ENCODE peak calls at places on chromosomes 11 and 22, in nine cellular contexts. One of them, this sample, is unnamed.

GRCh38 chr11:46912526-46913150 is 5.7 kb downstream of the LRP4 start:
- DNase-seq in HFFc6: no peak
- DNase-seq in iris pigment epithelial cell: no peak
- DNase-seq in vagina: no peak
- DNase-seq in activated naive CD8-positive, alpha-beta T cell treated with anti-CD3 and anti-CD28 coated beads for 36 hours: no peak
- DNase-seq in stimulated activated naive CD8-positive, alpha-beta T cell treated with anti-CD3 and anti-CD28 coated beads, Interleukin-15, Interleukin-2, amounts not matched to agents 100 U/mL and 50 U/mL, for 24 hours: no peak
- DNase-seq in T-helper 1 cell: no peak
- DNase-seq in stimulated activated CD4-positive, alpha-beta T cell treated with anti-CD3 and anti-CD28 coated beads, Interleukin-4, amount 100 ng/mL, for 24 hours: no peak
- DNase-seq in Ammon's horn: no peak
- DNase-seq in this sample: no peak

GRCh38 chr11:65894034-65894591 is 3.6 kb downstream of the CCDC85B start:
- DNase-seq in HFFc6: no peak
- DNase-seq in iris pigment epithelial cell: no peak
- DNase-seq in vagina: no peak
- DNase-seq in activated naive CD8-positive, alpha-beta T cell treated with anti-CD3 and anti-CD28 coated beads for 36 hours: no peak
- DNase-seq in stimulated activated naive CD8-positive, alpha-beta T cell treated with anti-CD3 and anti-CD28 coated beads, Interleukin-15, Interleukin-2, amounts not matched to agents 100 U/mL and 50 U/mL, for 24 hours: no peak
- DNase-seq in T-helper 1 cell: no peak
- DNase-seq in stimulated activated CD4-positive, alpha-beta T cell treated with anti-CD3 and anti-CD28 coated beads, Interleukin-4, amount 100 ng/mL, for 24 hours: peak
- DNase-seq in Ammon's horn: peak
- DNase-seq in this sample: no peak

GRCh38 chr11:67644472-67645418 is 5.2 kb upstream of the TBX10 start:
- DNase-seq in HFFc6: no peak
- DNase-seq in iris pigment epithelial cell: no peak
- DNase-seq in vagina: no peak
- DNase-seq in activated naive CD8-positive, alpha-beta T cell treated with anti-CD3 and anti-CD28 coated beads for 36 hours: no peak
- DNase-seq in stimulated activated naive CD8-positive, alpha-beta T cell treated with anti-CD3 and anti-CD28 coated beads, Interleukin-15, Interleukin-2, amounts not matched to agents 100 U/mL and 50 U/mL, for 24 hours: no peak
- DNase-seq in T-helper 1 cell: no peak
- DNase-seq in stimulated activated CD4-positive, alpha-beta T cell treated with anti-CD3 and anti-CD28 coated beads, Interleukin-4, amount 100 ng/mL, for 24 hours: no peak
- DNase-seq in Ammon's horn: no peak
- DNase-seq in this sample: no peak

GRCh38 chr22:35802885-35803284 is 85.2 kb downstream of the APOL5 start:
- DNase-seq in HFFc6: no peak
- DNase-seq in iris pigment epithelial cell: no peak
- DNase-seq in vagina: no peak
- DNase-seq in activated naive CD8-positive, alpha-beta T cell treated with anti-CD3 and anti-CD28 coated beads for 36 hours: no peak
- DNase-seq in stimulated activated naive CD8-positive, alpha-beta T cell treated with anti-CD3 and anti-CD28 coated beads, Interleukin-15, Interleukin-2, amounts not matched to agents 100 U/mL and 50 U/mL, for 24 hours: no peak
- DNase-seq in T-helper 1 cell: no peak
- DNase-seq in stimulated activated CD4-positive, alpha-beta T cell treated with anti-CD3 and anti-CD28 coated beads, Interleukin-4, amount 100 ng/mL, for 24 hours: no peak
- DNase-seq in Ammon's horn: no peak
- DNase-seq in this sample: no peak

GRCh38 chr22:16824718-16825687 is at the start of gene XKR3:
- DNase-seq in HFFc6: no peak
- DNase-seq in iris pigment epithelial cell: no peak
- DNase-seq in vagina: no peak
- DNase-seq in activated naive CD8-positive, alpha-beta T cell treated with anti-CD3 and anti-CD28 coated beads for 36 hours: no peak
- DNase-seq in stimulated activated naive CD8-positive, alpha-beta T cell treated with anti-CD3 and anti-CD28 coated beads, Interleukin-15, Interleukin-2, amounts not matched to agents 100 U/mL and 50 U/mL, for 24 hours: no peak
- DNase-seq in T-helper 1 cell: no peak
- DNase-seq in stimulated activated CD4-positive, alpha-beta T cell treated with anti-CD3 and anti-CD28 coated beads, Interleukin-4, amount 100 ng/mL, for 24 hours: no peak
- DNase-seq in Ammon's horn: peak
- DNase-seq in this sample: no peak

GRCh38 chr11:131077340-131077739 is 161.1 kb upstream of the SNX19 start:
- DNase-seq in HFFc6: peak
- DNase-seq in iris pigment epithelial cell: no peak
- DNase-seq in vagina: no peak
- DNase-seq in activated naive CD8-positive, alpha-beta T cell treated with anti-CD3 and anti-CD28 coated beads for 36 hours: no peak
- DNase-seq in stimulated activated naive CD8-positive, alpha-beta T cell treated with anti-CD3 and anti-CD28 coated beads, Interleukin-15, Interleukin-2, amounts not matched to agents 100 U/mL and 50 U/mL, for 24 hours: no peak
- DNase-seq in T-helper 1 cell: no peak
- DNase-seq in stimulated activated CD4-positive, alpha-beta T cell treated with anti-CD3 and anti-CD28 coated beads, Interleukin-4, amount 100 ng/mL, for 24 hours: no peak
- DNase-seq in Ammon's horn: no peak
- DNase-seq in this sample: no peak

GRCh38 chr11:3609416-3610265 is 32.2 kb downstream of the ART5 start:
- DNase-seq in HFFc6: peak
- DNase-seq in iris pigment epithelial cell: peak
- DNase-seq in vagina: no peak
- DNase-seq in activated naive CD8-positive, alpha-beta T cell treated with anti-CD3 and anti-CD28 coated beads for 36 hours: peak
- DNase-seq in stimulated activated naive CD8-positive, alpha-beta T cell treated with anti-CD3 and anti-CD28 coated beads, Interleukin-15, Interleukin-2, amounts not matched to agents 100 U/mL and 50 U/mL, for 24 hours: peak
- DNase-seq in T-helper 1 cell: no peak
- DNase-seq in stimulated activated CD4-positive, alpha-beta T cell treated with anti-CD3 and anti-CD28 coated beads, Interleukin-4, amount 100 ng/mL, for 24 hours: peak
- DNase-seq in Ammon's horn: peak
- DNase-seq in this sample: no peak

GRCh38 chr22:49347376-49347775 is 480.3 kb downstream of the BRD1 start:
- DNase-seq in HFFc6: no peak
- DNase-seq in iris pigment epithelial cell: no peak
- DNase-seq in vagina: no peak
- DNase-seq in activated naive CD8-positive, alpha-beta T cell treated with anti-CD3 and anti-CD28 coated beads for 36 hours: no peak
- DNase-seq in stimulated activated naive CD8-positive, alpha-beta T cell treated with anti-CD3 and anti-CD28 coated beads, Interleukin-15, Interleukin-2, amounts not matched to agents 100 U/mL and 50 U/mL, for 24 hours: no peak
- DNase-seq in T-helper 1 cell: no peak
- DNase-seq in stimulated activated CD4-positive, alpha-beta T cell treated with anti-CD3 and anti-CD28 coated beads, Interleukin-4, amount 100 ng/mL, for 24 hours: no peak
- DNase-seq in Ammon's horn: no peak
- DNase-seq in this sample: no peak

GRCh38 chr11:108975641-108976071 is 310.8 kb downstream of the DDX10 start:
- DNase-seq in HFFc6: no peak
- DNase-seq in iris pigment epithelial cell: no peak
- DNase-seq in vagina: no peak
- DNase-seq in activated naive CD8-positive, alpha-beta T cell treated with anti-CD3 and anti-CD28 coated beads for 36 hours: no peak
- DNase-seq in stimulated activated naive CD8-positive, alpha-beta T cell treated with anti-CD3 and anti-CD28 coated beads, Interleukin-15, Interleukin-2, amounts not matched to agents 100 U/mL and 50 U/mL, for 24 hours: no peak
- DNase-seq in T-helper 1 cell: no peak
- DNase-seq in stimulated activated CD4-positive, alpha-beta T cell treated with anti-CD3 and anti-CD28 coated beads, Interleukin-4, amount 100 ng/mL, for 24 hours: no peak
- DNase-seq in Ammon's horn: no peak
- DNase-seq in this sample: no peak

GRCh38 chr11:19651654-19652053 is 61.0 kb upstream of the NAV2 start:
- DNase-seq in HFFc6: no peak
- DNase-seq in iris pigment epithelial cell: no peak
- DNase-seq in vagina: no peak
- DNase-seq in activated naive CD8-positive, alpha-beta T cell treated with anti-CD3 and anti-CD28 coated beads for 36 hours: no peak
- DNase-seq in stimulated activated naive CD8-positive, alpha-beta T cell treated with anti-CD3 and anti-CD28 coated beads, Interleukin-15, Interleukin-2, amounts not matched to agents 100 U/mL and 50 U/mL, for 24 hours: no peak
- DNase-seq in T-helper 1 cell: no peak
- DNase-seq in stimulated activated CD4-positive, alpha-beta T cell treated with anti-CD3 and anti-CD28 coated beads, Interleukin-4, amount 100 ng/mL, for 24 hours: no peak
- DNase-seq in Ammon's horn: no peak
- DNase-seq in this sample: no peak

GRCh38 chr22:18095101-18095805 is 15.4 kb upstream of the TUBA8 start:
- DNase-seq in HFFc6: no peak
- DNase-seq in iris pigment epithelial cell: peak
- DNase-seq in vagina: no peak
- DNase-seq in activated naive CD8-positive, alpha-beta T cell treated with anti-CD3 and anti-CD28 coated beads for 36 hours: no peak
- DNase-seq in stimulated activated naive CD8-positive, alpha-beta T cell treated with anti-CD3 and anti-CD28 coated beads, Interleukin-15, Interleukin-2, amounts not matched to agents 100 U/mL and 50 U/mL, for 24 hours: no peak
- DNase-seq in T-helper 1 cell: no peak
- DNase-seq in stimulated activated CD4-positive, alpha-beta T cell treated with anti-CD3 and anti-CD28 coated beads, Interleukin-4, amount 100 ng/mL, for 24 hours: no peak
- DNase-seq in Ammon's horn: peak
- DNase-seq in this sample: no peak

GRCh38 chr11:2459016-2459725 is 14.4 kb downstream of the KCNQ1 start:
- DNase-seq in HFFc6: no peak
- DNase-seq in iris pigment epithelial cell: no peak
- DNase-seq in vagina: no peak
- DNase-seq in activated naive CD8-positive, alpha-beta T cell treated with anti-CD3 and anti-CD28 coated beads for 36 hours: no peak
- DNase-seq in stimulated activated naive CD8-positive, alpha-beta T cell treated with anti-CD3 and anti-CD28 coated beads, Interleukin-15, Interleukin-2, amounts not matched to agents 100 U/mL and 50 U/mL, for 24 hours: no peak
- DNase-seq in T-helper 1 cell: no peak
- DNase-seq in stimulated activated CD4-positive, alpha-beta T cell treated with anti-CD3 and anti-CD28 coated beads, Interleukin-4, amount 100 ng/mL, for 24 hours: no peak
- DNase-seq in Ammon's horn: no peak
- DNase-seq in this sample: no peak

GRCh38 chr11:115941481-115941993 is 437.3 kb upstream of the CADM1 start:
- DNase-seq in HFFc6: no peak
- DNase-seq in iris pigment epithelial cell: peak
- DNase-seq in vagina: no peak
- DNase-seq in activated naive CD8-positive, alpha-beta T cell treated with anti-CD3 and anti-CD28 coated beads for 36 hours: no peak
- DNase-seq in stimulated activated naive CD8-positive, alpha-beta T cell treated with anti-CD3 and anti-CD28 coated beads, Interleukin-15, Interleukin-2, amounts not matched to agents 100 U/mL and 50 U/mL, for 24 hours: no peak
- DNase-seq in T-helper 1 cell: no peak
- DNase-seq in stimulated activated CD4-positive, alpha-beta T cell treated with anti-CD3 and anti-CD28 coated beads, Interleukin-4, amount 100 ng/mL, for 24 hours: no peak
- DNase-seq in Ammon's horn: peak
- DNase-seq in this sample: peak

GRCh38 chr11:1480555-1481482 is 5.8 kb downstream of the MOB2 start:
- DNase-seq in HFFc6: no peak
- DNase-seq in iris pigment epithelial cell: no peak
- DNase-seq in vagina: no peak
- DNase-seq in activated naive CD8-positive, alpha-beta T cell treated with anti-CD3 and anti-CD28 coated beads for 36 hours: no peak
- DNase-seq in stimulated activated naive CD8-positive, alpha-beta T cell treated with anti-CD3 and anti-CD28 coated beads, Interleukin-15, Interleukin-2, amounts not matched to agents 100 U/mL and 50 U/mL, for 24 hours: no peak
- DNase-seq in T-helper 1 cell: no peak
- DNase-seq in stimulated activated CD4-positive, alpha-beta T cell treated with anti-CD3 and anti-CD28 coated beads, Interleukin-4, amount 100 ng/mL, for 24 hours: no peak
- DNase-seq in Ammon's horn: no peak
- DNase-seq in this sample: no peak

GRCh38 chr11:63622318-63622717 is 8.1 kb upstream of the PLAAT3 start:
- DNase-seq in HFFc6: no peak
- DNase-seq in iris pigment epithelial cell: no peak
- DNase-seq in vagina: no peak
- DNase-seq in activated naive CD8-positive, alpha-beta T cell treated with anti-CD3 and anti-CD28 coated beads for 36 hours: no peak
- DNase-seq in stimulated activated naive CD8-positive, alpha-beta T cell treated with anti-CD3 and anti-CD28 coated beads, Interleukin-15, Interleukin-2, amounts not matched to agents 100 U/mL and 50 U/mL, for 24 hours: no peak
- DNase-seq in T-helper 1 cell: no peak
- DNase-seq in stimulated activated CD4-positive, alpha-beta T cell treated with anti-CD3 and anti-CD28 coated beads, Interleukin-4, amount 100 ng/mL, for 24 hours: no peak
- DNase-seq in Ammon's horn: no peak
- DNase-seq in this sample: no peak

GRCh38 chr22:49930128-49930527 is 11.7 kb downstream of the CRELD2 start:
- DNase-seq in HFFc6: no peak
- DNase-seq in iris pigment epithelial cell: no peak
- DNase-seq in vagina: no peak
- DNase-seq in activated naive CD8-positive, alpha-beta T cell treated with anti-CD3 and anti-CD28 coated beads for 36 hours: no peak
- DNase-seq in stimulated activated naive CD8-positive, alpha-beta T cell treated with anti-CD3 and anti-CD28 coated beads, Interleukin-15, Interleukin-2, amounts not matched to agents 100 U/mL and 50 U/mL, for 24 hours: no peak
- DNase-seq in T-helper 1 cell: no peak
- DNase-seq in stimulated activated CD4-positive, alpha-beta T cell treated with anti-CD3 and anti-CD28 coated beads, Interleukin-4, amount 100 ng/mL, for 24 hours: no peak
- DNase-seq in Ammon's horn: no peak
- DNase-seq in this sample: no peak

GRCh38 chr11:12496181-12497025 is 119.0 kb downstream of the PARVA start:
- DNase-seq in HFFc6: peak
- DNase-seq in iris pigment epithelial cell: no peak
- DNase-seq in vagina: no peak
- DNase-seq in activated naive CD8-positive, alpha-beta T cell treated with anti-CD3 and anti-CD28 coated beads for 36 hours: no peak
- DNase-seq in stimulated activated naive CD8-positive, alpha-beta T cell treated with anti-CD3 and anti-CD28 coated beads, Interleukin-15, Interleukin-2, amounts not matched to agents 100 U/mL and 50 U/mL, for 24 hours: no peak
- DNase-seq in T-helper 1 cell: no peak
- DNase-seq in stimulated activated CD4-positive, alpha-beta T cell treated with anti-CD3 and anti-CD28 coated beads, Interleukin-4, amount 100 ng/mL, for 24 hours: no peak
- DNase-seq in Ammon's horn: no peak
- DNase-seq in this sample: no peak

GRCh38 chr11:119116235-119116594 is 5.2 kb upstream of the HINFP start:
- DNase-seq in HFFc6: no peak
- DNase-seq in iris pigment epithelial cell: no peak
- DNase-seq in vagina: no peak
- DNase-seq in activated naive CD8-positive, alpha-beta T cell treated with anti-CD3 and anti-CD28 coated beads for 36 hours: no peak
- DNase-seq in stimulated activated naive CD8-positive, alpha-beta T cell treated with anti-CD3 and anti-CD28 coated beads, Interleukin-15, Interleukin-2, amounts not matched to agents 100 U/mL and 50 U/mL, for 24 hours: no peak
- DNase-seq in T-helper 1 cell: no peak
- DNase-seq in stimulated activated CD4-positive, alpha-beta T cell treated with anti-CD3 and anti-CD28 coated beads, Interleukin-4, amount 100 ng/mL, for 24 hours: no peak
- DNase-seq in Ammon's horn: no peak
- DNase-seq in this sample: no peak

GRCh38 chr22:19738664-19739447 is 15.5 kb downstream of the GP1BB start:
- DNase-seq in HFFc6: no peak
- DNase-seq in iris pigment epithelial cell: no peak
- DNase-seq in vagina: no peak
- DNase-seq in activated naive CD8-positive, alpha-beta T cell treated with anti-CD3 and anti-CD28 coated beads for 36 hours: no peak
- DNase-seq in stimulated activated naive CD8-positive, alpha-beta T cell treated with anti-CD3 and anti-CD28 coated beads, Interleukin-15, Interleukin-2, amounts not matched to agents 100 U/mL and 50 U/mL, for 24 hours: no peak
- DNase-seq in T-helper 1 cell: no peak
- DNase-seq in stimulated activated CD4-positive, alpha-beta T cell treated with anti-CD3 and anti-CD28 coated beads, Interleukin-4, amount 100 ng/mL, for 24 hours: no peak
- DNase-seq in Ammon's horn: no peak
- DNase-seq in this sample: no peak

GRCh38 chr11:76493626-76494539 is 49.1 kb downstream of the EMSY start:
- DNase-seq in HFFc6: no peak
- DNase-seq in iris pigment epithelial cell: no peak
- DNase-seq in vagina: no peak
- DNase-seq in activated naive CD8-positive, alpha-beta T cell treated with anti-CD3 and anti-CD28 coated beads for 36 hours: no peak
- DNase-seq in stimulated activated naive CD8-positive, alpha-beta T cell treated with anti-CD3 and anti-CD28 coated beads, Interleukin-15, Interleukin-2, amounts not matched to agents 100 U/mL and 50 U/mL, for 24 hours: no peak
- DNase-seq in T-helper 1 cell: no peak
- DNase-seq in stimulated activated CD4-positive, alpha-beta T cell treated with anti-CD3 and anti-CD28 coated beads, Interleukin-4, amount 100 ng/mL, for 24 hours: no peak
- DNase-seq in Ammon's horn: no peak
- DNase-seq in this sample: no peak

GRCh38 chr11:105000797-105001196 is 22.2 kb downstream of the CASP5 start:
- DNase-seq in HFFc6: no peak
- DNase-seq in iris pigment epithelial cell: no peak
- DNase-seq in vagina: no peak
- DNase-seq in activated naive CD8-positive, alpha-beta T cell treated with anti-CD3 and anti-CD28 coated beads for 36 hours: peak
- DNase-seq in stimulated activated naive CD8-positive, alpha-beta T cell treated with anti-CD3 and anti-CD28 coated beads, Interleukin-15, Interleukin-2, amounts not matched to agents 100 U/mL and 50 U/mL, for 24 hours: peak
- DNase-seq in T-helper 1 cell: peak
- DNase-seq in stimulated activated CD4-positive, alpha-beta T cell treated with anti-CD3 and anti-CD28 coated beads, Interleukin-4, amount 100 ng/mL, for 24 hours: peak
- DNase-seq in Ammon's horn: peak
- DNase-seq in this sample: no peak

GRCh38 chr22:43393845-43394474 is 17.9 kb upstream of the MPPED1 start:
- DNase-seq in HFFc6: no peak
- DNase-seq in iris pigment epithelial cell: no peak
- DNase-seq in vagina: no peak
- DNase-seq in activated naive CD8-positive, alpha-beta T cell treated with anti-CD3 and anti-CD28 coated beads for 36 hours: no peak
- DNase-seq in stimulated activated naive CD8-positive, alpha-beta T cell treated with anti-CD3 and anti-CD28 coated beads, Interleukin-15, Interleukin-2, amounts not matched to agents 100 U/mL and 50 U/mL, for 24 hours: no peak
- DNase-seq in T-helper 1 cell: no peak
- DNase-seq in stimulated activated CD4-positive, alpha-beta T cell treated with anti-CD3 and anti-CD28 coated beads, Interleukin-4, amount 100 ng/mL, for 24 hours: no peak
- DNase-seq in Ammon's horn: no peak
- DNase-seq in this sample: no peak

GRCh38 chr22:31490496-31490925 is 869 bp upstream of the EIF4ENIF1 start:
- DNase-seq in HFFc6: peak
- DNase-seq in iris pigment epithelial cell: peak
- DNase-seq in vagina: no peak
- DNase-seq in activated naive CD8-positive, alpha-beta T cell treated with anti-CD3 and anti-CD28 coated beads for 36 hours: peak
- DNase-seq in stimulated activated naive CD8-positive, alpha-beta T cell treated with anti-CD3 and anti-CD28 coated beads, Interleukin-15, Interleukin-2, amounts not matched to agents 100 U/mL and 50 U/mL, for 24 hours: peak
- DNase-seq in T-helper 1 cell: peak
- DNase-seq in stimulated activated CD4-positive, alpha-beta T cell treated with anti-CD3 and anti-CD28 coated beads, Interleukin-4, amount 100 ng/mL, for 24 hours: peak
- DNase-seq in Ammon's horn: peak
- DNase-seq in this sample: no peak

GRCh38 chr11:27421819-27422494 is 50.6 kb downstream of the LGR4 start:
- DNase-seq in HFFc6: no peak
- DNase-seq in iris pigment epithelial cell: no peak
- DNase-seq in vagina: no peak
- DNase-seq in activated naive CD8-positive, alpha-beta T cell treated with anti-CD3 and anti-CD28 coated beads for 36 hours: no peak
- DNase-seq in stimulated activated naive CD8-positive, alpha-beta T cell treated with anti-CD3 and anti-CD28 coated beads, Interleukin-15, Interleukin-2, amounts not matched to agents 100 U/mL and 50 U/mL, for 24 hours: no peak
- DNase-seq in T-helper 1 cell: no peak
- DNase-seq in stimulated activated CD4-positive, alpha-beta T cell treated with anti-CD3 and anti-CD28 coated beads, Interleukin-4, amount 100 ng/mL, for 24 hours: no peak
- DNase-seq in Ammon's horn: no peak
- DNase-seq in this sample: no peak

GRCh38 chr22:47154621-47155081 is 392.2 kb downstream of the TBC1D22A start:
- DNase-seq in HFFc6: no peak
- DNase-seq in iris pigment epithelial cell: peak
- DNase-seq in vagina: no peak
- DNase-seq in activated naive CD8-positive, alpha-beta T cell treated with anti-CD3 and anti-CD28 coated beads for 36 hours: no peak
- DNase-seq in stimulated activated naive CD8-positive, alpha-beta T cell treated with anti-CD3 and anti-CD28 coated beads, Interleukin-15, Interleukin-2, amounts not matched to agents 100 U/mL and 50 U/mL, for 24 hours: no peak
- DNase-seq in T-helper 1 cell: no peak
- DNase-seq in stimulated activated CD4-positive, alpha-beta T cell treated with anti-CD3 and anti-CD28 coated beads, Interleukin-4, amount 100 ng/mL, for 24 hours: no peak
- DNase-seq in Ammon's horn: peak
- DNase-seq in this sample: no peak

GRCh38 chr11:45855308-45855707 is 8.0 kb downstream of the CRY2 start:
- DNase-seq in HFFc6: no peak
- DNase-seq in iris pigment epithelial cell: no peak
- DNase-seq in vagina: no peak
- DNase-seq in activated naive CD8-positive, alpha-beta T cell treated with anti-CD3 and anti-CD28 coated beads for 36 hours: no peak
- DNase-seq in stimulated activated naive CD8-positive, alpha-beta T cell treated with anti-CD3 and anti-CD28 coated beads, Interleukin-15, Interleukin-2, amounts not matched to agents 100 U/mL and 50 U/mL, for 24 hours: no peak
- DNase-seq in T-helper 1 cell: no peak
- DNase-seq in stimulated activated CD4-positive, alpha-beta T cell treated with anti-CD3 and anti-CD28 coated beads, Interleukin-4, amount 100 ng/mL, for 24 hours: no peak
- DNase-seq in Ammon's horn: no peak
- DNase-seq in this sample: no peak

GRCh38 chr11:116357769-116358544 is 414.8 kb downstream of the BUD13 start:
- DNase-seq in HFFc6: no peak
- DNase-seq in iris pigment epithelial cell: no peak
- DNase-seq in vagina: no peak
- DNase-seq in activated naive CD8-positive, alpha-beta T cell treated with anti-CD3 and anti-CD28 coated beads for 36 hours: peak
- DNase-seq in stimulated activated naive CD8-positive, alpha-beta T cell treated with anti-CD3 and anti-CD28 coated beads, Interleukin-15, Interleukin-2, amounts not matched to agents 100 U/mL and 50 U/mL, for 24 hours: no peak
- DNase-seq in T-helper 1 cell: no peak
- DNase-seq in stimulated activated CD4-positive, alpha-beta T cell treated with anti-CD3 and anti-CD28 coated beads, Interleukin-4, amount 100 ng/mL, for 24 hours: no peak
- DNase-seq in Ammon's horn: peak
- DNase-seq in this sample: no peak

GRCh38 chr22:46012881-46013281 is 35.9 kb upstream of the WNT7B start:
- DNase-seq in HFFc6: no peak
- DNase-seq in iris pigment epithelial cell: no peak
- DNase-seq in vagina: no peak
- DNase-seq in activated naive CD8-positive, alpha-beta T cell treated with anti-CD3 and anti-CD28 coated beads for 36 hours: no peak
- DNase-seq in stimulated activated naive CD8-positive, alpha-beta T cell treated with anti-CD3 and anti-CD28 coated beads, Interleukin-15, Interleukin-2, amounts not matched to agents 100 U/mL and 50 U/mL, for 24 hours: no peak
- DNase-seq in T-helper 1 cell: no peak
- DNase-seq in stimulated activated CD4-positive, alpha-beta T cell treated with anti-CD3 and anti-CD28 coated beads, Interleukin-4, amount 100 ng/mL, for 24 hours: no peak
- DNase-seq in Ammon's horn: no peak
- DNase-seq in this sample: no peak